ENCODE peak calls at places on chromosome X, in six cellular contexts. E is astrocyte of the hippocampus, Q is transverse colon, I is HepG2, K is occipital lobe, Z is fibroblast of gingiva. H is an unnamed sample.

GRCh38 chrX:154450312-154450711 is 6.4 kb downstream of the FAM50A start:
- DNase-seq in E (no peak), Q (no peak), I (no peak), K (no peak), Z (no peak), H (no peak)

GRCh38 chrX:149962859-149963757 is 24.8 kb upstream of the EOLA2 start:
- DNase-seq in E (peak; percentile 79), Q (peak; percentile 28), I (peak; percentile 23), K (peak; percentile 38), Z (peak; percentile 63), H (no peak)

GRCh38 chrX:67538383-67538782 is 5.4 kb upstream of the AR start:
- DNase-seq in E (no peak), Q (no peak), I (no peak), K (no peak), Z (no peak), H (no peak)

GRCh38 chrX:10237255-10237654 is 80.5 kb downstream of the CLCN4 start:
- DNase-seq in E (no peak), Q (no peak), I (no peak), K (no peak), Z (no peak), H (no peak)

GRCh38 chrX:42751573-42751972 is 26.4 kb downstream of the PPP1R2C start:
- DNase-seq in E (no peak), Q (no peak), I (no peak), K (no peak), Z (no peak), H (no peak)

GRCh38 chrX:48972214-48973164 is 845 bp upstream of the KCND1 start:
- DNase-seq in E (peak; percentile 59), Q (peak; percentile 42), I (peak; percentile 16), K (no peak), Z (peak; percentile 37), H (no peak)

GRCh38 chrX:45801554-45801953 is 600.9 kb upstream of the DIPK2B start:
- DNase-seq in E (peak; percentile 33), Q (no peak), I (no peak), K (no peak), Z (peak; percentile 35), H (no peak)

GRCh38 chrX:13939741-13940597 is 89.7 kb downstream of the GEMIN8 start:
- DNase-seq in E (peak; percentile 10), Q (no peak), I (no peak), K (no peak), Z (no peak), H (no peak)

GRCh38 chrX:74291577-74291963 is 12.4 kb upstream of the ZCCHC13 start:
- DNase-seq in E (no peak), Q (no peak), I (no peak), K (no peak), Z (no peak), H (no peak)

GRCh38 chrX:4674028-4674782 is 960.8 kb upstream of the PRKX start:
- DNase-seq in E (no peak), Q (no peak), I (no peak), K (no peak), Z (no peak), H (no peak)

GRCh38 chrX:119870626-119871131 is 854 bp downstream of the RNF113A start:
- DNase-seq in E (peak; percentile 30), Q (peak; percentile 29), I (peak; percentile 11), K (no peak), Z (peak; percentile 13), H (peak; percentile 13)

GRCh38 chrX:51144828-51145442 is 187.7 kb upstream of the NUDT10 start:
- DNase-seq in E (peak; percentile 53), Q (no peak), I (peak; percentile 16), K (no peak), Z (no peak), H (no peak)

GRCh38 chrX:23789386-23790146 is 6.6 kb downstream of the SAT1 start:
- DNase-seq in E (no peak), Q (no peak), I (no peak), K (no peak), Z (no peak), H (no peak)

GRCh38 chrX:153494541-153495361 is at the start of gene BGN:
- DNase-seq in E (peak; percentile 67), Q (no peak), I (peak; percentile 26), K (no peak), Z (peak; percentile 17), H (no peak)

GRCh38 chrX:48083706-48084105 is 12.3 kb upstream of the ZNF630 start:
- DNase-seq in E (no peak), Q (no peak), I (no peak), K (no peak), Z (no peak), H (no peak)

GRCh38 chrX:154734101-154734781 is 16.6 kb downstream of the GAB3 start:
- DNase-seq in E (peak; percentile 48), Q (peak; percentile 19), I (no peak), K (no peak), Z (peak; percentile 59), H (peak; percentile 22)

GRCh38 chrX:13327666-13328065 is 7.8 kb upstream of the ATXN3L start:
- DNase-seq in E (no peak), Q (no peak), I (no peak), K (no peak), Z (no peak), H (no peak)

GRCh38 chrX:54074826-54075225 is 30.6 kb upstream of the PHF8 start:
- DNase-seq in E (no peak), Q (no peak), I (no peak), K (no peak), Z (no peak), H (no peak)

GRCh38 chrX:119636419-119636818 is 30.2 kb upstream of the NKRF start:
- DNase-seq in E (no peak), Q (peak; percentile 31), I (no peak), K (no peak), Z (no peak), H (no peak)

GRCh38 chrX:152343306-152343705 is 107.8 kb downstream of the GABRA3 start:
- DNase-seq in E (no peak), Q (no peak), I (no peak), K (no peak), Z (no peak), H (no peak)

GRCh38 chrX:47707031-47707780 is 48.2 kb upstream of the UXT start:
- DNase-seq in E (no peak), Q (no peak), I (no peak), K (no peak), Z (peak; percentile 46), H (no peak)

GRCh38 chrX:38561951-38562719 is 793 bp downstream of the TSPAN7 start:
- DNase-seq in E (peak; percentile 11), Q (peak; percentile 22), I (peak; percentile 3), K (peak; percentile 52), Z (no peak), H (no peak)

GRCh38 chrX:40154229-40154852 is 56.6 kb upstream of the BCOR start:
- DNase-seq in E (peak; percentile 61), Q (no peak), I (peak; percentile 82), K (peak; percentile 10), Z (peak; percentile 23), H (no peak)

GRCh38 chrX:119502727-119503483 is 34.7 kb downstream of the SLC25A5 start:
- DNase-seq in E (peak; percentile 41), Q (peak; percentile 85), I (peak; percentile 65), K (no peak), Z (peak; percentile 20), H (no peak)

GRCh38 chrX:585115-585808 is 45.3 kb upstream of the SHOX start:
- DNase-seq in E (no peak), Q (no peak), I (no peak), K (no peak), Z (no peak), H (no peak)

GRCh38 chrX:88988796-88989195 is 241.8 kb downstream of the CPXCR1 start:
- DNase-seq in E (no peak), Q (no peak), I (no peak), K (no peak), Z (no peak), H (no peak)

GRCh38 chrX:154374361-154375155 is at the start of gene FLNA:
- DNase-seq in E (peak; percentile 71), Q (peak; percentile 58), I (no peak), K (no peak), Z (no peak), H (no peak)

GRCh38 chrX:15498741-15499140 is 1.9 kb upstream of the BMX start:
- DNase-seq in E (no peak), Q (no peak), I (no peak), K (no peak), Z (no peak), H (no peak)

GRCh38 chrX:40170830-40171512 is 73.2 kb upstream of the BCOR start:
- DNase-seq in E (no peak), Q (no peak), I (no peak), K (no peak), Z (no peak), H (no peak)

GRCh38 chrX:69153060-69153730 is 12.1 kb downstream of the PJA1 start:
- DNase-seq in E (no peak), Q (no peak), I (peak; percentile 34), K (peak; percentile 35), Z (peak; percentile 6), H (no peak)

GRCh38 chrX:9644335-9644734 is 121.3 kb downstream of the GPR143 start:
- DNase-seq in E (peak; percentile 29), Q (no peak), I (no peak), K (no peak), Z (no peak), H (no peak)

GRCh38 chrX:135411893-135412292 is 9.9 kb upstream of the SMIM10L2A start:
- DNase-seq in E (no peak), Q (no peak), I (no peak), K (no peak), Z (no peak), H (no peak)

GRCh38 chrX:680062-680461 is 49.5 kb downstream of the SHOX start:
- DNase-seq in E (no peak), Q (no peak), I (no peak), K (no peak), Z (no peak), H (no peak)

GRCh38 chrX:72576161-72576896 is 3.7 kb upstream of the HDAC8 start:
- DNase-seq in E (no peak), Q (no peak), I (peak; percentile 1), K (no peak), Z (peak; percentile 78), H (no peak)

GRCh38 chrX:71184803-71185495 is 38.1 kb upstream of the GJB1 start:
- DNase-seq in E (no peak), Q (no peak), I (no peak), K (no peak), Z (no peak), H (no peak)

GRCh38 chrX:100409316-100410082 is 574 bp downstream of the PCDH19 start:
- DNase-seq in E (no peak), Q (no peak), I (no peak), K (no peak), Z (no peak), H (no peak)

H was measured in T-helper 17 cell.